ENCODE peak calls at places on chromosomes 4 and X, in four cellular contexts. T is AG20443, P is GM12864, U is HFFc6. Q is an unnamed sample.

GRCh38 chr4:57504139-57504538 is 394.0 kb upstream of the IGFBP7 start:
- DNase-seq in T (no peak), P (no peak), U (no peak), Q (no peak)

GRCh38 chr4:73308286-73308685 is 49.7 kb upstream of the ANKRD17 start:
- DNase-seq in T (peak; percentile 14), P (no peak), U (peak; percentile 49), Q (peak; percentile 13)

GRCh38 chr4:8128096-8128856 is 30.3 kb downstream of the ABLIM2 start:
- DNase-seq in T (no peak), P (no peak), U (no peak), Q (no peak)

GRCh38 chrX:8191022-8191421 is 20.0 kb upstream of the VCX2 start:
- DNase-seq in T (no peak), P (no peak), U (no peak), Q (no peak)

GRCh38 chrX:71183341-71183740 is 38.7 kb downstream of the NLGN3 start:
- DNase-seq in T (no peak), P (no peak), U (no peak), Q (no peak)

GRCh38 chr4:153452661-153453378 is 13.3 kb upstream of the TMEM131L start:
- DNase-seq in T (no peak), P (no peak), U (no peak), Q (no peak)

GRCh38 chr4:170497729-170498128 is 408.0 kb upstream of the AADAT start:
- DNase-seq in T (no peak), P (no peak), U (no peak), Q (no peak)

GRCh38 chr4:105181259-105181658 is 34.6 kb downstream of the TET2 start:
- DNase-seq in T (no peak), P (no peak), U (no peak), Q (no peak)

GRCh38 chr4:1472911-1473518 is 66.8 kb upstream of the NKX1-1 start:
- DNase-seq in T (no peak), P (no peak), U (no peak), Q (no peak)

GRCh38 chr4:74181225-74181624 is 23.3 kb downstream of the MTHFD2L start:
- DNase-seq in T (peak; percentile 23), P (no peak), U (peak; percentile 77), Q (no peak)